ENCODE peak calls at places on chromosomes 7 and 10, in four cellular contexts. One of them, this sample, is unnamed.

GRCh38 chr10:97574374-97575100 is 2.0 kb downstream of the ANKRD2 start:
- DNase-seq in breast epithelium: peak; percentile 95
- DNase-seq in B cell: no peak
- DNase-seq in AG09309: peak; percentile 14
- DNase-seq in this sample: no peak

GRCh38 chr7:104979167-104979841 is 34.7 kb upstream of the KMT2E start:
- DNase-seq in breast epithelium: no peak
- DNase-seq in B cell: no peak
- DNase-seq in AG09309: peak; percentile 81
- DNase-seq in this sample: no peak

GRCh38 chr7:125636320-125636962 is 706.8 kb upstream of the POT1 start:
- DNase-seq in breast epithelium: no peak
- DNase-seq in AG09309: no peak
- DNase-seq in B cell: no peak
- DNase-seq in this sample: no peak

GRCh38 chr7:121337398-121337797 is 8.6 kb downstream of the WNT16 start:
- DNase-seq in AG09309: no peak
- DNase-seq in breast epithelium: no peak
- DNase-seq in B cell: no peak
- DNase-seq in this sample: no peak

GRCh38 chr7:1825877-1826741 is 156.0 kb downstream of the ELFN1 start:
- DNase-seq in AG09309: no peak
- DNase-seq in B cell: peak; percentile 22
- DNase-seq in breast epithelium: no peak
- DNase-seq in this sample: no peak

GRCh38 chr7:100567751-100568175 is 5.9 kb downstream of the SAP25 start:
- DNase-seq in breast epithelium: no peak
- DNase-seq in B cell: no peak
- DNase-seq in AG09309: no peak
- DNase-seq in this sample: no peak

GRCh38 chr10:43692051-43692825 is 43.6 kb upstream of the ZNF32 start:
- DNase-seq in AG09309: peak; percentile 85
- DNase-seq in breast epithelium: no peak
- DNase-seq in B cell: no peak
- DNase-seq in this sample: no peak

GRCh38 chr7:94621120-94621519 is 34.8 kb downstream of the SGCE start:
- DNase-seq in AG09309: no peak
- DNase-seq in breast epithelium: no peak
- DNase-seq in B cell: no peak
- DNase-seq in this sample: no peak

GRCh38 chr7:24778543-24779282 is 21.4 kb upstream of the GSDME start:
- DNase-seq in breast epithelium: peak; percentile 26
- DNase-seq in AG09309: peak; percentile 89
- DNase-seq in B cell: no peak
- DNase-seq in this sample: no peak

GRCh38 chr7:92709150-92709549 is 119.0 kb upstream of the FAM133B start:
- DNase-seq in breast epithelium: no peak
- DNase-seq in AG09309: no peak
- DNase-seq in B cell: no peak
- DNase-seq in this sample: no peak

This sample was measured in HuH-7.5.